ENCODE peak calls at places on chromosome 16, in ten cellular contexts. A, M, J, C, I, Q, K, B, Y and Z are unnamed samples.

GRCh38 chr16:72818286-72818845 is 229.6 kb downstream of the ZFHX3 start:
- DNase-seq in B (no peak), Y (no peak), K (no peak), Q (no peak), I (no peak), A (no peak), J (no peak), C (no peak), M (no peak), Z (no peak)

GRCh38 chr16:54409982-54410381 is 123.4 kb upstream of the IRX3 start:
- DNase-seq in J (no peak), I (no peak), C (no peak), B (no peak), M (no peak), Q (no peak), A (no peak), K (no peak), Y (no peak), Z (no peak)

GRCh38 chr16:31696968-31697743 is 169.5 kb downstream of the AHSP start:
- DNase-seq in K (peak; percentile 63), A (no peak), C (no peak), Q (peak; percentile 4), Y (peak; percentile 51), M (no peak), I (no peak), B (peak; percentile 35), J (peak; percentile 10), Z (no peak)

GRCh38 chr16:57628782-57629181 is 352 bp downstream of the ADGRG1 start:
- DNase-seq in C (no peak), J (no peak), I (no peak), A (no peak), B (no peak), Q (no peak), K (no peak), M (no peak), Y (no peak), Z (no peak)

GRCh38 chr16:75296606-75297005 is 45.2 kb upstream of the BCAR1 start:
- DNase-seq in B (peak; percentile 30), J (no peak), I (no peak), Q (no peak), M (no peak), K (peak; percentile 66), C (peak; percentile 59), A (no peak), Y (no peak), Z (no peak)

GRCh38 chr16:68244903-68245853 is at the start of gene PLA2G15:
- DNase-seq in C (peak; percentile 98), A (peak; percentile 95), M (peak; percentile 97), Q (peak; percentile 82), I (peak; percentile 94), J (peak; percentile 92), B (peak; percentile 91), Y (peak; percentile 71), K (peak; percentile 49), Z (peak; percentile 95)

GRCh38 chr16:14202697-14203096 is 131.6 kb downstream of the MRTFB start:
- DNase-seq in K (peak; percentile 79), I (no peak), C (no peak), M (no peak), Q (peak; percentile 38), Y (peak; percentile 93), A (peak; percentile 19), B (no peak), J (no peak), Z (no peak)

GRCh38 chr16:57092786-57093301 is 461 bp downstream of the CPNE2 start:
- DNase-seq in B (peak; percentile 40), C (peak; percentile 72), J (no peak), Y (no peak), M (peak; percentile 44), Q (no peak), A (peak; percentile 34), I (peak; percentile 22), K (no peak), Z (peak; percentile 49)

GRCh38 chr16:63363738-63364137 is 1327.5 kb upstream of the CDH8 start:
- DNase-seq in M (no peak), Q (no peak), Y (no peak), A (no peak), C (no peak), B (no peak), K (no peak), I (no peak), J (no peak), Z (no peak)

GRCh38 chr16:84724619-84725307 is 25.0 kb downstream of the USP10 start:
- DNase-seq in I (no peak), C (no peak), M (no peak), Y (no peak), Q (no peak), K (no peak), B (peak; percentile 52), A (no peak), J (no peak), Z (no peak)

GRCh38 chr16:21026846-21027245 is 123.8 kb downstream of the DNAH3 start:
- DNase-seq in J (no peak), B (peak; percentile 4), A (no peak), K (no peak), Y (no peak), I (no peak), Q (no peak), C (no peak), M (no peak), Z (no peak)

GRCh38 chr16:50297301-50298074 is 31.1 kb downstream of the ADCY7 start:
- DNase-seq in A (no peak), I (no peak), Y (peak; percentile 68), B (no peak), J (no peak), C (peak; percentile 39), K (peak; percentile 47), M (no peak), Q (no peak), Z (no peak)

GRCh38 chr16:10728035-10728462 is 15.6 kb upstream of the NUBP1 start:
- DNase-seq in C (no peak), I (no peak), Q (no peak), K (no peak), J (no peak), A (no peak), B (no peak), M (no peak), Y (no peak), Z (no peak)

GRCh38 chr16:74568961-74569631 is 37.8 kb downstream of the GLG1 start:
- DNase-seq in K (no peak), C (no peak), J (no peak), Y (no peak), Q (no peak), M (no peak), A (no peak), I (no peak), B (peak; percentile 43), Z (no peak)

GRCh38 chr16:50696575-50697420 is 3.4 kb downstream of the NOD2 start:
- DNase-seq in I (peak; percentile 46), M (peak; percentile 58), J (no peak), B (peak; percentile 75), A (peak; percentile 46), Y (no peak), Q (no peak), K (peak; percentile 32), C (peak; percentile 90), Z (peak; percentile 45)

GRCh38 chr16:5502467-5502869 is 404.9 kb upstream of the EEF2KMT start:
- DNase-seq in M (no peak), Q (no peak), Y (no peak), C (no peak), A (no peak), J (no peak), K (no peak), B (no peak), I (no peak), Z (no peak)

GRCh38 chr16:50047864-50048263 is 17.9 kb upstream of the HEATR3 start:
- DNase-seq in B (no peak), I (no peak), M (no peak), J (no peak), Y (no peak), Q (no peak), C (no peak), K (no peak), A (no peak), Z (no peak)

GRCh38 chr16:813204-813915 is 12.8 kb upstream of the GNG13 start:
- DNase-seq in B (peak; percentile 49), Q (no peak), Y (no peak), M (peak; percentile 39), C (peak; percentile 64), J (no peak), I (peak; percentile 26), K (no peak), A (no peak), Z (peak; percentile 37)

GRCh38 chr16:12081048-12081404 is 104.5 kb downstream of the SNX29 start:
- DNase-seq in Y (no peak), K (no peak), M (no peak), Q (no peak), C (no peak), A (no peak), J (no peak), I (no peak), B (no peak), Z (no peak)

GRCh38 chr16:84138824-84139627 is 6.0 kb downstream of the HSDL1 start:
- DNase-seq in J (no peak), Y (peak; percentile 96), B (no peak), K (peak; percentile 87), M (no peak), C (no peak), Q (no peak), A (peak; percentile 19), I (no peak), Z (no peak)

GRCh38 chr16:1610071-1610840 is 1.6 kb downstream of the IFT140 start:
- DNase-seq in Q (peak; percentile 86), A (peak; percentile 88), B (peak; percentile 87), J (peak; percentile 33), C (peak; percentile 93), K (peak; percentile 37), M (peak; percentile 90), I (peak; percentile 89), Y (peak; percentile 60), Z (peak; percentile 93)

GRCh38 chr16:2009302-2009711 is 314 bp downstream of the ZNF598 start:
- DNase-seq in I (no peak), K (no peak), A (no peak), M (no peak), Y (no peak), J (no peak), C (no peak), B (no peak), Q (no peak), Z (no peak)

GRCh38 chr16:53433930-53434435 is 288 bp upstream of the RBL2 start:
- DNase-seq in A (no peak), M (no peak), C (no peak), J (no peak), B (peak; percentile 76), I (no peak), K (no peak), Q (no peak), Y (peak; percentile 65), Z (no peak)

GRCh38 chr16:21218135-21218534 is 6.8 kb upstream of the ZP2 start:
- DNase-seq in C (no peak), I (no peak), A (no peak), M (no peak), Y (no peak), Q (no peak), J (no peak), K (no peak), B (no peak), Z (no peak)

GRCh38 chr16:9072806-9073341 is 18.6 kb upstream of the HAPSTR1 start:
- DNase-seq in A (no peak), Q (no peak), C (no peak), I (no peak), K (no peak), B (peak; percentile 61), M (no peak), J (peak; percentile 71), Y (no peak), Z (no peak)

GRCh38 chr16:1645914-1646525 is 32.1 kb upstream of the JPT2 start:
- DNase-seq in C (no peak), M (no peak), A (peak; percentile 77), K (no peak), B (peak; percentile 54), Q (peak; percentile 18), J (no peak), I (no peak), Y (no peak), Z (peak; percentile 15)

GRCh38 chr16:963913-964695 is 6.7 kb downstream of the LMF1 start:
- DNase-seq in K (no peak), A (peak; percentile 42), Q (no peak), B (no peak), J (no peak), M (no peak), Y (no peak), C (no peak), I (no peak), Z (no peak)

GRCh38 chr16:30018731-30019158 is 4.3 kb upstream of the C16orf92 start:
- DNase-seq in Q (no peak), A (no peak), B (peak; percentile 6), K (no peak), C (no peak), M (no peak), I (no peak), J (peak; percentile 12), Y (no peak), Z (no peak)